ENCODE peak calls at places on chromosomes 2 and 18, in eight cellular contexts. V is uterus; F is heart right ventricle; O is psoas muscle; U is HCT116; R is PC-9; L is PC-3; A is CD4-positive, alpha-beta memory T cell. H is an unnamed sample. For H3K4me1, the result is how much of the 10 kb centered on the place peaks cover.

GRCh38 chr2:204060896-204061640 is 124.5 kb downstream of the ICOS start:
- DNase-seq in V (no peak), F (no peak), O (no peak), U (no peak), R (no peak), L (no peak), A (no peak), H (no peak)

GRCh38 chr2:137333386-137333972 is 568.1 kb downstream of the THSD7B start:
- DNase-seq in V (no peak), F (no peak), O (no peak), U (no peak), R (no peak), L (no peak), A (no peak), H (no peak)

GRCh38 chr2:108587621-108588020 is 53.4 kb downstream of the LIMS1 start:
- DNase-seq in V (peak), F (peak), O (peak), U (no peak), R (no peak), L (peak), A (no peak), H (peak)

GRCh38 chr2:177599072-177599688 is 206.6 kb downstream of the AGPS start:
- DNase-seq in V (no peak), F (no peak), O (no peak), U (no peak), R (no peak), L (no peak), A (no peak), H (no peak)

GRCh38 chr2:204453730-204454167 is 91.5 kb upstream of the PARD3B start:
- DNase-seq in V (peak), F (peak), O (peak), U (no peak), R (no peak), L (no peak), A (peak), H (peak)

GRCh38 chr2:116477229-116477628 is 1337.3 kb upstream of the DDX18 start:
- DNase-seq in V (no peak), F (no peak), O (no peak), U (no peak), R (no peak), L (no peak), A (no peak), H (no peak)

GRCh38 chr2:169452080-169452479 is 27.2 kb upstream of the BBS5 start:
- DNase-seq in V (no peak), F (no peak), O (no peak), U (peak), R (no peak), L (peak), A (no peak), H (no peak)

GRCh38 chr2:48560546-48561209 is 30.7 kb downstream of the STON1 start:
- DNase-seq in V (no peak), F (no peak), O (no peak), U (no peak), R (no peak), L (no peak), A (no peak), H (no peak)

GRCh38 chr18:10524507-10525425 is 1.1 kb upstream of the NAPG start:
- DNase-seq in V (peak), F (no peak), O (no peak), U (no peak), R (peak), L (peak), A (no peak), H (no peak)

GRCh38 chr2:213152065-213152794 is 818 bp upstream of the IKZF2 start:
- DNase-seq in V (peak), F (peak), O (peak), U (peak), R (peak), L (peak), A (peak), H (peak)

GRCh38 chr18:59520569-59520968 is 161.5 kb upstream of the LMAN1 start:
- DNase-seq in V (no peak), F (no peak), O (no peak), U (no peak), R (no peak), L (no peak), A (no peak), H (no peak)

GRCh38 chr2:239642406-239643004 is 241.7 kb upstream of the HDAC4 start:
- DNase-seq in V (no peak), F (no peak), O (no peak), U (no peak), R (no peak), L (no peak), A (no peak), H (no peak)

GRCh38 chr2:128638741-128639477 is 320.2 kb upstream of the HS6ST1 start:
- DNase-seq in V (no peak), F (no peak), O (no peak), U (no peak), R (no peak), L (no peak), A (no peak), H (no peak)

DNA sequence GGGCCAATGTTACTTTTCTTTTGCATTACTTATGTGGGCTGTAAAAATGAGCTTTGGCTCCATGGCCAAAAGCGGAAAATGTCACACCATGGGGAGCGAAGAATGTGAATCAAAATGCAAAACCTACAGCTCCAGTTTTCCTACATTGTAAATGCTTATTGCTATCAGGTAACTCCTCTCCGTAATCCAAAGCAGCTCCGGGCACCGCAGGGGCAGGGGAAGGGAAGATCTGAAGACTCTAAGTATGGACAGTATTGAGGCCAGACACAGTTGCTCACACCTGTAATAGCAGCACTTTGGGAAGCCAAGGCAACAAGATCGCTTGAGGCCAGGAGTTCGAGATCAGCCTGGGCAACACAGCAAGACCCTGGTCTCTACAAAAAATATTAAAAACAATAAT is 7.1 kb upstream of the AGFG1 start:
- DNase-seq in V (no peak), F (no peak), O (no peak), U (no peak), R (no peak), L (no peak), A (no peak), H (no peak)
- H3K27ac ChIP-seq in V (no peak), F (no peak), O (no peak), U (no peak), R (no peak), L (no peak), A (peak), H (no peak)

DNA sequence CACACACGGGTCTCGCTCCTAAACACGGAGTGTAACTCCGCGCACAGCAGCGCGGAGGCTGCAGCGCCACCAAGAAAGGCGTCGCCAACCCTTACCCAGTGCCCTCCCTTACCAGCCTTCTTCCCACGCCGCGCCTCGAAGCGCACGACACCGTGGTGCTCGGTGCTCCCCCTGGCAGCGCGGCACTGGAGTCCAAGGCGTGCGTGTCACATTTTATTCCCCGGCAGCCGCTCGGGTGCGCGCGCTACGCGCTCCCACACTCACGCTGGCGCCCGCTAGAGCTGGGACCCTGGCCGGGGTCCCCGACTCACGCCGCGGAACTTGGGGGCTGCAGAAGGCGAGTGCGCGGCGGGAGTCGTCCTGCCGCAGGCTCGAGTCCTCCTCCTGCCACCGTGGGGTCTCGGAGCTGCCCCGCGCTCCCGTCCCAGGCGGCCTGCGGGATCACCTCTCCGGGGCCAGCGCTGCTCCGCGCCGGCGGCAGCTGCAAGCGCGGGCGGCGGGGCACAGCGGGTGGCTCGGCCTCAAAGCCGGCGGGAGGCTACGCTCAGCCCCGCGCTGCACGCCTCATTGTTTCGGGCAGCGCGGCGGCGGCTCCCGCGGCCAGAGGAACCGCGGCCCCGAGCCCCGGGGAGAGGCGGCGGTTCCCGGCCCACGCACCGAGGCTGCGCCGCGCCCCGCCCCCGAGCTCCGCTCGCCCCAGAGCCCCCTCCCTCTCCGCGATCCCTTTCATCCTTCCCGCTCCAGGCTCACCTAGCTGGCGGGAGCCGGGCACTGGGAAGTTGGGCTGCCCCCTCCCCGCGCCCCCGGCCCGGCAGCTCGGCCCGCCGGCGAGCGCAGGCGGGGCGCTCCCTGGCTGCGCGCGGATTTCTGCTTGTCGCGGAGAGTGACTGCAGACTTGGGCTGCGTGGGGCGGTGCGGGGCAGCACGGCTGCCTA is at the start of gene ST6GAL2:
- DNase-seq in V (no peak), F (peak), O (no peak), U (no peak), R (no peak), L (peak), A (no peak), H (peak)
- H3K4me3 ChIP-seq in V (peak), F (peak), O (peak), U (no peak), R (no peak), L (peak), A (no peak), H (peak)

GRCh38 chr2:127118467-127118866 is 11.5 kb upstream of the BIN1 start:
- DNase-seq in V (no peak), F (no peak), O (no peak), U (no peak), R (no peak), L (no peak), A (no peak), H (no peak)
- H3K4me1 ChIP-seq in V (under half), F (under half), O (under half), U (under half), R (under half), L (under half), A (under half), H (under half)

GRCh38 chr2:219291394-219291793 is 12.2 kb downstream of the DNAJB2 start:
- DNase-seq in V (no peak), F (no peak), O (no peak), U (no peak), R (no peak), L (no peak), A (no peak), H (no peak)
- H3K27ac ChIP-seq in V (peak), F (no peak), O (no peak), U (no peak), R (no peak), L (no peak), A (no peak), H (no peak)

GRCh38 chr2:73208258-73208657 is 5.8 kb upstream of the SMYD5 start:
- DNase-seq in V (no peak), F (no peak), O (no peak), U (no peak), R (no peak), L (no peak), A (no peak), H (no peak)

GRCh38 chr2:73205611-73206010 is 3.2 kb downstream of the NOTO start:
- DNase-seq in V (no peak), F (no peak), O (no peak), U (no peak), R (no peak), L (no peak), A (no peak), H (no peak)

GRCh38 chr2:73197579-73197978 is 4.8 kb upstream of the NOTO start:
- DNase-seq in V (no peak), F (no peak), O (no peak), U (no peak), R (no peak), L (no peak), A (no peak), H (no peak)

GRCh38 chr2:73202156-73203054 is at the start of gene NOTO:
- DNase-seq in V (no peak), F (no peak), O (no peak), U (no peak), R (no peak), L (no peak), A (no peak), H (no peak)

GRCh38 chr2:73203055-73203681 is 794 bp downstream of the NOTO start:
- DNase-seq in V (no peak), F (no peak), O (no peak), U (no peak), R (no peak), L (no peak), A (no peak), H (no peak)
- H3K4me3 ChIP-seq in V (no peak), F (peak), O (peak), U (no peak), R (no peak), L (peak), A (no peak), H (peak)

GRCh38 chr18:77103991-77104521 is 28.5 kb downstream of the MBP start:
- DNase-seq in V (no peak), F (no peak), O (no peak), U (no peak), R (no peak), L (no peak), A (no peak), H (no peak)
- H3K4me1 ChIP-seq in V (under half), F (under half), O (half or more), U (half or more), R (half or more), L (under half), A (half or more), H (under half)

DNA sequence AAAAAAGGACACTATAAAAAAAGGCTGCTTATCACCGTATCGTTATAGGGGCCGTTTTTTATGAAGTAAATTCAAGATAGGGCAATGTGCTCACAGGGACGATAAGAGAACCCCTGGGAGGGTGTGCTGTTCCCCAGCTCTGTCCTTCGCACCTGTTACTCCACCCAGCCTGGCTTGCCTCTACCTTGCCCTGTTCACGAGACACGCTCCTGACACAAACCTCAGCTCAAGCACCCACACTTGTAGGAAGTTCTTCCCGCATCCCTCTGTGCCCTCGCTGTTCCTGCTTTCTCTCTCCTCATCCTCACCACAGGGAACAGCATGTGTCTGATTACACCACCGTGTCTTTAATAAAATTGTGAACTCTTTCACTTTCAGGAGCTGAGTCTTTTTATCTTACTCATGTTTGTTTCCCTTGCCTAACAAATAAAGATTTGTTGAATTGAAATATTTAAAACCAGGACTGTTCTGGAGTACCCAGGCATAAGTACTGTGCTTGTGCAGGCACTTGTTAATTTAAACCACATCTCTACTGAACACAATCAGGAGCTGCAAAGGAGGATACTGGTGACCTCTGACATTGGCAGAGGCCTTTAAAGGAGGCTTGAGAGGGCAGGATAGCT is 26.0 kb upstream of the KIDINS220 start:
- DNase-seq in V (no peak), F (no peak), O (no peak), U (no peak), R (no peak), L (no peak), A (no peak), H (no peak)
- H3K27ac ChIP-seq in V (no peak), F (no peak), O (no peak), U (no peak), R (no peak), L (no peak), A (no peak), H (no peak)

GRCh38 chr2:232551776-232552175 is 1.3 kb downstream of the EIF4E2 start:
- DNase-seq in V (no peak), F (no peak), O (no peak), U (no peak), R (no peak), L (no peak), A (no peak), H (no peak)
- H3K4me3 ChIP-seq in V (peak), F (no peak), O (peak), U (peak), R (peak), L (peak), A (no peak), H (peak)